ENCODE peak calls at places on chromosomes 1 and 21, in six cellular contexts. N is brain microvascular endothelial cell, V is T47D, U is left lung, M is GM20000, F is hepatocyte. D is an unnamed sample.

GRCh38 chr1:241462371-241462770 is 57.2 kb downstream of the FH start:
- DNase-seq in M (no peak), N (no peak), V (no peak), F (no peak), U (no peak), D (no peak)

GRCh38 chr1:155334980-155335379 is 14.3 kb downstream of the RUSC1 start:
- DNase-seq in M (no peak), U (no peak), N (no peak), F (no peak), V (no peak), D (no peak)

GRCh38 chr1:172746091-172746949 is 87.4 kb downstream of the FASLG start:
- DNase-seq in N (peak), M (peak), V (peak), U (no peak), F (peak), D (peak)

GRCh38 chr1:209485167-209485566 is 98.3 kb upstream of the CAMK1G start:
- DNase-seq in M (no peak), V (no peak), U (no peak), N (peak), F (peak), D (no peak)

GRCh38 chr1:202805886-202806511 is 2.2 kb downstream of the KDM5B start:
- DNase-seq in M (peak), V (no peak), F (no peak), N (no peak), U (no peak), D (no peak)

GRCh38 chr1:210757677-210758076 is 376.3 kb downstream of the KCNH1 start:
- DNase-seq in M (no peak), V (no peak), F (no peak), N (no peak), U (no peak), D (no peak)

GRCh38 chr1:241899211-241899610 is 51.2 kb downstream of the EXO1 start:
- DNase-seq in F (no peak), V (no peak), N (no peak), M (no peak), U (no peak), D (no peak)

GRCh38 chr1:41542196-41542955 is 57.9 kb upstream of the EDN2 start:
- DNase-seq in N (peak), V (no peak), U (no peak), F (no peak), M (no peak), D (no peak)

GRCh38 chr1:6414443-6414844 is 5.3 kb downstream of the HES2 start:
- DNase-seq in F (peak), V (no peak), N (no peak), M (peak), U (no peak), D (no peak)

GRCh38 chr1:192580351-192580962 is 4.9 kb downstream of the RGS1 start:
- DNase-seq in V (peak), F (peak), M (peak), N (no peak), U (no peak), D (no peak)

GRCh38 chr21:41947596-41948403 is 6.0 kb downstream of the C2CD2 start:
- DNase-seq in N (no peak), F (no peak), M (no peak), U (no peak), V (no peak), D (no peak)

GRCh38 chr1:32966900-32967299 is 2.3 kb upstream of the RNF19B start:
- DNase-seq in F (no peak), U (no peak), V (no peak), M (no peak), N (no peak), D (no peak)

GRCh38 chr1:47521034-47521871 is 83.4 kb downstream of the FOXD2 start:
- DNase-seq in N (peak), F (no peak), U (no peak), M (no peak), V (no peak), D (no peak)

GRCh38 chr1:17466359-17466758 is 26.9 kb upstream of the RCC2 start:
- DNase-seq in F (no peak), N (no peak), U (no peak), M (no peak), V (no peak), D (no peak)

D was measured in CD8-positive, alpha-beta T cell.